ENCODE peak calls at places on chromosomes 5 and 9, in four cellular contexts. W, H, G and Z are unnamed samples.

GRCh38 chr5:153601377-153601776 is 110.9 kb downstream of the GRIA1 start:
- DNase-seq in W (peak; percentile 28), H (no peak), G (no peak), Z (no peak)

GRCh38 chr9:126614088-126614454 is 343 bp downstream of the LMX1B start:
- DNase-seq in W (no peak), H (peak; percentile 51), G (no peak), Z (peak; percentile 43)

GRCh38 chr9:652896-653295 is 188.6 kb upstream of the DMRT1 start:
- DNase-seq in W (no peak), H (no peak), G (no peak), Z (no peak)

GRCh38 chr5:104062495-104063377 is 500.1 kb upstream of the NUDT12 start:
- DNase-seq in W (no peak), H (no peak), G (no peak), Z (no peak)

GRCh38 chr5:146040559-146040958 is 64.8 kb downstream of the PLAC8L1 start:
- DNase-seq in W (no peak), H (no peak), G (no peak), Z (no peak)

GRCh38 chr5:41858890-41859289 is 11.3 kb downstream of the OXCT1 start:
- DNase-seq in W (no peak), H (no peak), G (no peak), Z (no peak)

GRCh38 chr9:99720455-99721050 is 101.1 kb upstream of the NR4A3 start:
- DNase-seq in W (peak; percentile 55), H (no peak), G (no peak), Z (no peak)

GRCh38 chr5:121503111-121503840 is 348.4 kb upstream of the FTMT start:
- DNase-seq in W (no peak), H (peak; percentile 17), G (peak; percentile 8), Z (peak; percentile 55)

GRCh38 chr9:130266236-130267098 is 907 bp downstream of the HMCN2 start:
- DNase-seq in W (no peak), H (no peak), G (no peak), Z (peak; percentile 52)

GRCh38 chr5:140349244-140349643 is 2.8 kb upstream of the HBEGF start:
- DNase-seq in W (no peak), H (no peak), G (no peak), Z (no peak)

GRCh38 chr9:136614372-136614922 is 48.3 kb upstream of the EGFL7 start:
- DNase-seq in W (no peak), H (peak; percentile 69), G (peak; percentile 88), Z (no peak)

GRCh38 chr5:171342362-171343111 is 33.5 kb downstream of the TLX3 start:
- DNase-seq in W (no peak), H (peak; percentile 73), G (peak; percentile 48), Z (peak; percentile 44)

GRCh38 chr5:125967576-125967975 is 455.6 kb upstream of the GRAMD2B start:
- DNase-seq in W (no peak), H (no peak), G (no peak), Z (no peak)

GRCh38 chr5:79795764-79796398 is 106.2 kb downstream of the CMYA5 start:
- DNase-seq in W (no peak), H (no peak), G (peak; percentile 61), Z (no peak)

GRCh38 chr9:137064027-137064879 is 6.1 kb downstream of the SAPCD2 start:
- DNase-seq in W (no peak), H (peak; percentile 89), G (peak; percentile 44), Z (peak; percentile 84)

GRCh38 chr9:89022071-89022721 is 30.9 kb downstream of the S1PR3 start:
- DNase-seq in W (no peak), H (no peak), G (no peak), Z (no peak)

GRCh38 chr5:102628449-102629175 is 126.5 kb upstream of the PAM start:
- DNase-seq in W (no peak), H (no peak), G (no peak), Z (no peak)

GRCh38 chr5:82100303-82101077 is 128.7 kb downstream of the ATG10 start:
- DNase-seq in W (peak; percentile 59), H (no peak), G (no peak), Z (peak; percentile 13)

GRCh38 chr5:159047081-159047480 is 52.6 kb downstream of the EBF1 start:
- DNase-seq in W (no peak), H (no peak), G (no peak), Z (no peak)

GRCh38 chr9:92293075-92293354 is 482 bp downstream of the IARS1 start:
- DNase-seq in W (no peak), H (no peak), G (no peak), Z (no peak)

GRCh38 chr5:56638768-56639238 is 176.5 kb upstream of the MAP3K1 start:
- DNase-seq in W (no peak), H (no peak), G (no peak), Z (no peak)

GRCh38 chr9:116951588-116952433 is 264.7 kb downstream of the TRIM32 start:
- DNase-seq in W (peak; percentile 85), H (no peak), G (no peak), Z (no peak)

GRCh38 chr5:43573058-43573457 is 16.2 kb upstream of the PAIP1 start:
- DNase-seq in W (no peak), H (no peak), G (no peak), Z (no peak)

GRCh38 chr5:6729400-6730310 is 16.4 kb downstream of the TENT4A start:
- DNase-seq in W (no peak), H (no peak), G (no peak), Z (no peak)

GRCh38 chr9:116594552-116594951 is 92.6 kb upstream of the TRIM32 start:
- DNase-seq in W (no peak), H (no peak), G (no peak), Z (no peak)

GRCh38 chr5:112921031-112921832 is 795 bp downstream of the REEP5 start:
- DNase-seq in W (no peak), H (peak; percentile 90), G (peak; percentile 78), Z (peak; percentile 66)

GRCh38 chr9:130870491-130871381 is 25.9 kb downstream of the QRFP start:
- DNase-seq in W (peak; percentile 62), H (no peak), G (no peak), Z (no peak)

GRCh38 chr9:84300271-84300670 is 40.3 kb downstream of the SLC28A3 start:
- DNase-seq in W (no peak), H (no peak), G (no peak), Z (no peak)

GRCh38 chr5:50881407-50881806 is 215.0 kb downstream of the PARP8 start:
- DNase-seq in W (no peak), H (peak; percentile 39), G (no peak), Z (no peak)

GRCh38 chr5:69477170-69477569 is 15.4 kb upstream of the OCLN start:
- DNase-seq in W (no peak), H (no peak), G (no peak), Z (no peak)

GRCh38 chr9:133131506-133131905 is 10.5 kb upstream of the RALGDS start:
- DNase-seq in W (no peak), H (no peak), G (no peak), Z (no peak)

GRCh38 chr5:157476699-157477408 is 16.8 kb downstream of the NIPAL4 start:
- DNase-seq in W (no peak), H (peak; percentile 85), G (peak; percentile 74), Z (peak; percentile 30)

GRCh38 chr5:15516486-15516885 is 16.5 kb downstream of the FBXL7 start:
- DNase-seq in W (no peak), H (no peak), G (no peak), Z (no peak)

GRCh38 chr5:151758141-151758429 is 346 bp downstream of the ATOX1 start:
- DNase-seq in W (no peak), H (no peak), G (no peak), Z (no peak)

GRCh38 chr5:172150514-172151425 is 37.3 kb downstream of the STK10 start:
- DNase-seq in W (no peak), H (no peak), G (peak; percentile 11), Z (no peak)

GRCh38 chr5:59608745-59609144 is 284.8 kb downstream of the PDE4D start:
- DNase-seq in W (no peak), H (no peak), G (no peak), Z (no peak)

GRCh38 chr9:37430841-37431597 is 8.5 kb downstream of the GRHPR start:
- DNase-seq in W (no peak), H (no peak), G (peak; percentile 34), Z (peak; percentile 30)

GRCh38 chr9:95741631-95742030 is 133.9 kb upstream of the ERCC6L2 start:
- DNase-seq in W (no peak), H (no peak), G (no peak), Z (no peak)
- TF ChIP-seq USF1 in W (no peak), H (no peak), G (no peak), Z (no peak)

GRCh38 chr9:2023532-2023931 is 8.4 kb downstream of the SMARCA2 start:
- DNase-seq in W (no peak), H (no peak), G (no peak), Z (no peak)
- TF ChIP-seq USF1 in W (no peak), H (no peak), G (no peak), Z (no peak)

GRCh38 chr5:572398-573019 is 39.6 kb upstream of the CEP72 start:
- DNase-seq in W (no peak), H (peak; percentile 4), G (no peak), Z (no peak)
- TF ChIP-seq USF1 in W (no peak), H (no peak), G (no peak), Z (no peak)

GRCh38 chr9:101533334-101534187 is at the start of gene RNF20:
- DNase-seq in W (peak; percentile 94), H (peak; percentile 89), G (peak; percentile 96), Z (peak; percentile 99)

GRCh38 chr9:101536938-101537337 is 3.3 kb downstream of the RNF20 start:
- DNase-seq in W (no peak), H (no peak), G (no peak), Z (peak; percentile 40)

GRCh38 chr9:101540069-101540468 is 6.4 kb downstream of the RNF20 start:
- DNase-seq in W (no peak), H (no peak), G (no peak), Z (no peak)

GRCh38 chr9:101536351-101536750 is 2.7 kb downstream of the RNF20 start:
- DNase-seq in W (no peak), H (no peak), G (no peak), Z (no peak)
- TF ChIP-seq USF1 in W (no peak), H (no peak), G (no peak), Z (no peak)